ENCODE peak calls at places on chromosomes 6 and 20, in seven cellular contexts. D is ovary, G is T-helper 17 cell, N is iris pigment epithelial cell, I is kidney epithelial cell, Q is fibroblast of lung, S is SW 1271. W is an unnamed sample.

GRCh38 chr6:7590918-7591302 is 912 bp downstream of the SNRNP48 start:
- DNase-seq in D (no peak), G (no peak), N (no peak), I (no peak), Q (peak; percentile 22), S (no peak), W (no peak)

GRCh38 chr6:30752164-30752927 is 8.0 kb upstream of the IER3 start:
- DNase-seq in D (peak; percentile 94), G (no peak), N (peak; percentile 100), I (peak; percentile 97), Q (peak; percentile 100), S (peak; percentile 99), W (peak; percentile 99)

GRCh38 chr6:38982470-38982869 is 66.1 kb upstream of the GLP1R start:
- DNase-seq in D (no peak), G (no peak), N (peak; percentile 32), I (no peak), Q (no peak), S (no peak), W (no peak)

GRCh38 chr6:11714798-11715285 is 63.8 kb downstream of the ADTRP start:
- DNase-seq in D (no peak), G (no peak), N (no peak), I (no peak), Q (no peak), S (no peak), W (no peak)

GRCh38 chr20:44017211-44017610 is 102.6 kb downstream of the TOX2 start:
- DNase-seq in D (no peak), G (no peak), N (no peak), I (no peak), Q (no peak), S (no peak), W (no peak)

GRCh38 chr20:45336530-45337366 is 11.5 kb downstream of the SDC4 start:
- DNase-seq in D (no peak), G (no peak), N (peak; percentile 88), I (peak; percentile 82), Q (peak; percentile 97), S (peak; percentile 64), W (no peak)

GRCh38 chr6:116986819-116987218 is 109.8 kb downstream of the RFX6 start:
- DNase-seq in D (no peak), G (no peak), N (no peak), I (no peak), Q (no peak), S (no peak), W (no peak)

GRCh38 chr20:325889-326644 is 715 bp downstream of the SOX12 start:
- DNase-seq in D (peak; percentile 70), G (peak; percentile 23), N (peak; percentile 80), I (no peak), Q (peak; percentile 69), S (peak; percentile 58), W (no peak)

GRCh38 chr6:43627008-43627825 is 1.8 kb downstream of the GTPBP2 start:
- DNase-seq in D (peak; percentile 59), G (no peak), N (peak; percentile 98), I (peak; percentile 96), Q (peak; percentile 94), S (peak; percentile 74), W (peak; percentile 71)

GRCh38 chr6:165010556-165011535 is 298.6 kb downstream of the C6orf118 start:
- DNase-seq in D (no peak), G (no peak), N (peak; percentile 10), I (peak; percentile 76), Q (peak; percentile 87), S (no peak), W (no peak)

GRCh38 chr6:170416959-170417606 is 110.5 kb downstream of the FAM120B start:
- DNase-seq in D (no peak), G (no peak), N (no peak), I (no peak), Q (no peak), S (no peak), W (no peak)

GRCh38 chr6:2502096-2502997 is 248.4 kb downstream of the MYLK4 start:
- DNase-seq in D (no peak), G (no peak), N (no peak), I (no peak), Q (no peak), S (no peak), W (no peak)

GRCh38 chr6:161578478-161578877 is 304.6 kb upstream of the AGPAT4 start:
- DNase-seq in D (no peak), G (no peak), N (no peak), I (no peak), Q (no peak), S (no peak), W (no peak)

GRCh38 chr6:129434091-129434490 is 275.9 kb downstream of the ARHGAP18 start:
- DNase-seq in D (no peak), G (no peak), N (no peak), I (no peak), Q (no peak), S (no peak), W (no peak)

GRCh38 chr20:31677553-31678260 is 40.0 kb downstream of the COX4I2 start:
- DNase-seq in D (no peak), G (no peak), N (no peak), I (no peak), Q (no peak), S (no peak), W (no peak)

GRCh38 chr6:108739496-108740330 is 108.5 kb upstream of the ARMC2 start:
- DNase-seq in D (no peak), G (no peak), N (no peak), I (no peak), Q (peak; percentile 81), S (no peak), W (no peak)

GRCh38 chr6:167851349-167851952 is 24.7 kb downstream of the AFDN start:
- DNase-seq in D (no peak), G (no peak), N (no peak), I (no peak), Q (peak; percentile 42), S (no peak), W (no peak)

GRCh38 chr6:16200231-16200941 is 38.0 kb upstream of the GMPR start:
- DNase-seq in D (no peak), G (no peak), N (no peak), I (no peak), Q (peak; percentile 27), S (no peak), W (no peak)

GRCh38 chr6:148491638-148492210 is 149.1 kb downstream of the SASH1 start:
- DNase-seq in D (no peak), G (no peak), N (peak; percentile 42), I (no peak), Q (peak; percentile 48), S (no peak), W (no peak)

GRCh38 chr6:159941286-159942113 is 27.4 kb upstream of the IGF2R start:
- DNase-seq in D (no peak), G (no peak), N (peak; percentile 76), I (no peak), Q (peak; percentile 41), S (peak; percentile 9), W (no peak)

GRCh38 chr6:101114703-101115102 is 233.6 kb upstream of the ASCC3 start:
- DNase-seq in D (no peak), G (no peak), N (peak; percentile 34), I (peak; percentile 9), Q (peak; percentile 27), S (peak; percentile 32), W (no peak)

GRCh38 chr6:108720798-108721197 is 127.4 kb upstream of the ARMC2 start:
- DNase-seq in D (no peak), G (no peak), N (no peak), I (no peak), Q (no peak), S (no peak), W (no peak)

GRCh38 chr6:148379966-148380653 is 37.5 kb downstream of the SASH1 start:
- DNase-seq in D (no peak), G (no peak), N (no peak), I (no peak), Q (peak; percentile 75), S (no peak), W (no peak)

GRCh38 chr20:14948416-14948815 is 611.0 kb upstream of the FLRT3 start:
- DNase-seq in D (no peak), G (no peak), N (no peak), I (no peak), Q (no peak), S (no peak), W (no peak)

GRCh38 chr20:56540415-56540814 is 7.4 kb downstream of the FAM209B start:
- DNase-seq in D (no peak), G (no peak), N (peak; percentile 21), I (no peak), Q (peak; percentile 8), S (no peak), W (no peak)

GRCh38 chr6:29722773-29723665 is at the start of gene HLA-F:
- DNase-seq in D (peak; percentile 63), G (peak; percentile 78), N (peak; percentile 86), I (no peak), Q (peak; percentile 49), S (peak; percentile 92), W (peak; percentile 40)

W was measured in keratinocyte.